ENCODE peak calls at places on chromosomes 5 and 9, in nine cellular contexts. One of them, this sample, is unnamed.

GRCh38 chr5:31894131-31894530 is 255.2 kb downstream of the PDZD2 start:
- DNase-seq in chondrocyte: no peak
- DNase-seq in astrocyte of the spinal cord: no peak
- DNase-seq in psoas muscle: peak; percentile 53
- DNase-seq in PC-9: no peak
- DNase-seq in left ventricle myocardium inferior: no peak
- DNase-seq in foreskin fibroblast: no peak
- DNase-seq in cardiac fibroblast: no peak
- DNase-seq in nephron progenitor cell: peak; percentile 17
- DNase-seq in this sample: no peak

GRCh38 chr5:133977161-133977787 is 8.8 kb upstream of the C5orf15 start:
- DNase-seq in cardiac fibroblast: no peak
- DNase-seq in PC-9: no peak
- DNase-seq in left ventricle myocardium inferior: no peak
- DNase-seq in chondrocyte: no peak
- DNase-seq in astrocyte of the spinal cord: no peak
- DNase-seq in foreskin fibroblast: no peak
- DNase-seq in psoas muscle: no peak
- DNase-seq in nephron progenitor cell: no peak
- DNase-seq in this sample: no peak

GRCh38 chr5:125181955-125182354 is 435.5 kb upstream of the ZNF608 start:
- DNase-seq in foreskin fibroblast: no peak
- DNase-seq in psoas muscle: no peak
- DNase-seq in cardiac fibroblast: no peak
- DNase-seq in astrocyte of the spinal cord: no peak
- DNase-seq in left ventricle myocardium inferior: no peak
- DNase-seq in chondrocyte: no peak
- DNase-seq in nephron progenitor cell: no peak
- DNase-seq in PC-9: no peak
- DNase-seq in this sample: no peak

GRCh38 chr5:155546075-155546474 is 532.5 kb downstream of the KIF4B start:
- DNase-seq in psoas muscle: no peak
- DNase-seq in left ventricle myocardium inferior: no peak
- DNase-seq in nephron progenitor cell: no peak
- DNase-seq in cardiac fibroblast: no peak
- DNase-seq in astrocyte of the spinal cord: no peak
- DNase-seq in foreskin fibroblast: no peak
- DNase-seq in PC-9: no peak
- DNase-seq in chondrocyte: no peak
- DNase-seq in this sample: no peak

GRCh38 chr5:80194470-80194869 is 61.4 kb downstream of the SERINC5 start:
- DNase-seq in psoas muscle: no peak
- DNase-seq in left ventricle myocardium inferior: no peak
- DNase-seq in nephron progenitor cell: no peak
- DNase-seq in cardiac fibroblast: no peak
- DNase-seq in chondrocyte: no peak
- DNase-seq in PC-9: no peak
- DNase-seq in astrocyte of the spinal cord: no peak
- DNase-seq in foreskin fibroblast: no peak
- DNase-seq in this sample: no peak

GRCh38 chr5:130289132-130290088 is 385.1 kb downstream of the CHSY3 start:
- DNase-seq in astrocyte of the spinal cord: peak; percentile 36
- DNase-seq in psoas muscle: no peak
- DNase-seq in cardiac fibroblast: peak; percentile 46
- DNase-seq in nephron progenitor cell: no peak
- DNase-seq in chondrocyte: no peak
- DNase-seq in left ventricle myocardium inferior: no peak
- DNase-seq in PC-9: no peak
- DNase-seq in foreskin fibroblast: no peak
- DNase-seq in this sample: no peak

GRCh38 chr9:89428901-89429890 is 68.7 kb downstream of the SEMA4D start:
- DNase-seq in PC-9: no peak
- DNase-seq in chondrocyte: peak; percentile 75
- DNase-seq in left ventricle myocardium inferior: no peak
- DNase-seq in cardiac fibroblast: no peak
- DNase-seq in nephron progenitor cell: no peak
- DNase-seq in astrocyte of the spinal cord: no peak
- DNase-seq in psoas muscle: peak; percentile 36
- DNase-seq in foreskin fibroblast: no peak
- DNase-seq in this sample: no peak

GRCh38 chr9:69157751-69158466 is 16.2 kb upstream of the TJP2 start:
- DNase-seq in psoas muscle: no peak
- DNase-seq in PC-9: peak; percentile 33
- DNase-seq in chondrocyte: no peak
- DNase-seq in left ventricle myocardium inferior: no peak
- DNase-seq in astrocyte of the spinal cord: peak; percentile 54
- DNase-seq in foreskin fibroblast: peak; percentile 50
- DNase-seq in nephron progenitor cell: no peak
- DNase-seq in cardiac fibroblast: peak; percentile 70
- DNase-seq in this sample: no peak

GRCh38 chr9:128828719-128829452 is 708 bp downstream of the SPOUT1 start:
- DNase-seq in left ventricle myocardium inferior: no peak
- DNase-seq in astrocyte of the spinal cord: no peak
- DNase-seq in PC-9: no peak
- DNase-seq in cardiac fibroblast: no peak
- DNase-seq in psoas muscle: no peak
- DNase-seq in foreskin fibroblast: no peak
- DNase-seq in chondrocyte: no peak
- DNase-seq in nephron progenitor cell: no peak
- DNase-seq in this sample: no peak

GRCh38 chr5:131979816-131980215 is 31.6 kb downstream of the ACSL6 start:
- DNase-seq in foreskin fibroblast: no peak
- DNase-seq in astrocyte of the spinal cord: no peak
- DNase-seq in chondrocyte: no peak
- DNase-seq in cardiac fibroblast: no peak
- DNase-seq in psoas muscle: no peak
- DNase-seq in PC-9: no peak
- DNase-seq in left ventricle myocardium inferior: no peak
- DNase-seq in nephron progenitor cell: no peak
- DNase-seq in this sample: no peak

GRCh38 chr5:179178016-179178575 is 117.9 kb downstream of the ZNF354C start:
- DNase-seq in chondrocyte: peak; percentile 46
- DNase-seq in left ventricle myocardium inferior: no peak
- DNase-seq in psoas muscle: no peak
- DNase-seq in cardiac fibroblast: no peak
- DNase-seq in foreskin fibroblast: no peak
- DNase-seq in PC-9: no peak
- DNase-seq in astrocyte of the spinal cord: no peak
- DNase-seq in nephron progenitor cell: no peak
- DNase-seq in this sample: no peak

GRCh38 chr5:110038297-110038997 is 348.7 kb downstream of the MAN2A1 start:
- DNase-seq in left ventricle myocardium inferior: no peak
- DNase-seq in astrocyte of the spinal cord: peak; percentile 65
- DNase-seq in foreskin fibroblast: no peak
- DNase-seq in PC-9: no peak
- DNase-seq in cardiac fibroblast: peak; percentile 26
- DNase-seq in nephron progenitor cell: no peak
- DNase-seq in chondrocyte: no peak
- DNase-seq in psoas muscle: no peak
- DNase-seq in this sample: no peak

GRCh38 chr9:34578241-34579096 is 11.1 kb downstream of the CNTFR start:
- DNase-seq in astrocyte of the spinal cord: peak; percentile 31
- DNase-seq in left ventricle myocardium inferior: no peak
- DNase-seq in chondrocyte: no peak
- DNase-seq in foreskin fibroblast: peak; percentile 44
- DNase-seq in PC-9: no peak
- DNase-seq in nephron progenitor cell: peak; percentile 72
- DNase-seq in cardiac fibroblast: peak; percentile 46
- DNase-seq in psoas muscle: no peak
- DNase-seq in this sample: no peak

GRCh38 chr9:34577635-34578240 is 11.8 kb downstream of the CNTFR start:
- DNase-seq in astrocyte of the spinal cord: no peak
- DNase-seq in left ventricle myocardium inferior: no peak
- DNase-seq in foreskin fibroblast: no peak
- DNase-seq in PC-9: no peak
- DNase-seq in nephron progenitor cell: peak; percentile 76
- DNase-seq in chondrocyte: no peak
- DNase-seq in psoas muscle: no peak
- DNase-seq in cardiac fibroblast: no peak
- DNase-seq in this sample: no peak

GRCh38 chr9:34576943-34577634 is 12.4 kb downstream of the CNTFR start:
- DNase-seq in nephron progenitor cell: peak; percentile 83
- DNase-seq in foreskin fibroblast: no peak
- DNase-seq in psoas muscle: no peak
- DNase-seq in PC-9: no peak
- DNase-seq in cardiac fibroblast: no peak
- DNase-seq in astrocyte of the spinal cord: no peak
- DNase-seq in left ventricle myocardium inferior: no peak
- DNase-seq in chondrocyte: peak; percentile 75
- DNase-seq in this sample: no peak

GRCh38 chr9:34575775-34576592 is 13.5 kb downstream of the CNTFR start:
- DNase-seq in PC-9: no peak
- DNase-seq in foreskin fibroblast: no peak
- DNase-seq in psoas muscle: no peak
- DNase-seq in left ventricle myocardium inferior: no peak
- DNase-seq in chondrocyte: no peak
- DNase-seq in astrocyte of the spinal cord: no peak
- DNase-seq in cardiac fibroblast: no peak
- DNase-seq in nephron progenitor cell: no peak
- DNase-seq in this sample: no peak

GRCh38 chr9:34576593-34576935 is 13.0 kb downstream of the CNTFR start:
- DNase-seq in psoas muscle: no peak
- DNase-seq in astrocyte of the spinal cord: no peak
- DNase-seq in cardiac fibroblast: no peak
- DNase-seq in nephron progenitor cell: no peak
- DNase-seq in chondrocyte: no peak
- DNase-seq in PC-9: no peak
- DNase-seq in foreskin fibroblast: no peak
- DNase-seq in left ventricle myocardium inferior: no peak
- DNase-seq in this sample: no peak
- TF ChIP-seq CTCF in psoas muscle: no peak
- TF ChIP-seq CTCF in astrocyte of the spinal cord: no peak
- TF ChIP-seq CTCF in cardiac fibroblast: no peak
- TF ChIP-seq CTCF in nephron progenitor cell: no peak
- TF ChIP-seq CTCF in chondrocyte: no peak
- TF ChIP-seq CTCF in PC-9: no peak
- TF ChIP-seq CTCF in foreskin fibroblast: no peak
- TF ChIP-seq CTCF in left ventricle myocardium inferior: no peak
- TF ChIP-seq CTCF in this sample: no peak

DNA sequence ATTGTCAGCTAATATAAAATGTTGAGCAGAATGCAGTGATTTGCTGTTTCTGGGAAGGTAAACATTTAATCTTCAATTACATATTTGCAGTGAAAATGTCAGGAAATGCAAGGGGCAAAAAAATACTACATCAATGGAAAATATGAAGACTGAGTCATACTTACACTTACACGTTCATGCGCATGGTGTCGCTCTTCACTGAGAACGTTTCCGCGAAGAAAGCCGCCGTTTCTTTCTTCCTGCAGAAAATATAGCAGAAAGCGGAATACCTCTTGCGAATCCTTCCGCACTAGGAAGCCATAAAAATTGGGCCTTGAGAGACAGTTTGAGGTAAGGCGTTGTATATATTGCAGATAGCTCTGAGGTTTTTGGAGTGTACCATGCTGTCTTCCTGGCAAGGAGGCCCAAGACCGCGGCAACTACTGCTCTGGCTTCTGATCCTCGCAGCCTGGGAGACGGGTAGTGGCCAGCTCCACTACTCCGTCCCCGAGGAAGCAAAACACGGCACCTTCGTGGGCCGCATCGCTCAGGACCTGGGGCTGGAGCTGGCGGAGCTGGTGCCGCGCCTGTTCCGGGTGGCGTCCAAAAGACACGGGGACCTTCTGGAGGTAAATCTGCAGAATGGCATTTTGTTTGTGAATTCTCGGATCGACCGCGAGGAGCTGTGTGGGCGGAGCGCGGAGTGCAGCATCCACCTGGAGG is at the start of gene PCDHA13:
- DNase-seq in left ventricle myocardium inferior: no peak
- DNase-seq in foreskin fibroblast: no peak
- DNase-seq in astrocyte of the spinal cord: no peak
- DNase-seq in cardiac fibroblast: peak; percentile 42
- DNase-seq in nephron progenitor cell: no peak
- DNase-seq in psoas muscle: no peak
- DNase-seq in chondrocyte: no peak
- DNase-seq in PC-9: no peak
- DNase-seq in this sample: no peak
- TF ChIP-seq CTCF in left ventricle myocardium inferior: peak; percentile 22
- TF ChIP-seq CTCF in foreskin fibroblast: no peak
- TF ChIP-seq CTCF in astrocyte of the spinal cord: no peak
- TF ChIP-seq CTCF in cardiac fibroblast: no peak
- TF ChIP-seq CTCF in nephron progenitor cell: no peak
- TF ChIP-seq CTCF in psoas muscle: no peak
- TF ChIP-seq CTCF in chondrocyte: no peak
- TF ChIP-seq CTCF in PC-9: no peak
- TF ChIP-seq CTCF in this sample: no peak

DNA sequence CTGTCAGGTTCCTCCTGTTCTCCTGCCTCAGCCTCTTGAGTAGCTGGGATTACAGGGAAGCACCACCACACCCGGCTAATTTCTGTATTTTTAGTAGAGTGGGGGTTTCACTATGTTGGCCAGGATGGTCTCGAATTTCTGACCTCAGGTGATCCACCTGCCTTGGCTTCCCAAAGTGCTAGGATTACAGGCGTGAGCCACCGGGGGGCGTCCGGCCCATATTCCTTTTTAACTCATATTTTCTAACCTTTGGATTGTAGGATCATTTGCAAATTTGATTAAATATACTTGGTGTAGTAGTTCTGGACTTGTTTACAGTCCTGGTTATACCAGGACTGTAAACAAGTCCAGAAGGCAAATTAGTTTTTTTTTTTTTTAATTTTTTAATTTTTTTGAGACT is 4.3 kb downstream of the TCERG1 start:
- DNase-seq in chondrocyte: no peak
- DNase-seq in left ventricle myocardium inferior: no peak
- DNase-seq in cardiac fibroblast: no peak
- DNase-seq in foreskin fibroblast: no peak
- DNase-seq in astrocyte of the spinal cord: no peak
- DNase-seq in psoas muscle: no peak
- DNase-seq in PC-9: no peak
- DNase-seq in nephron progenitor cell: no peak
- DNase-seq in this sample: no peak
- TF ChIP-seq CTCF in chondrocyte: peak; percentile 49
- TF ChIP-seq CTCF in left ventricle myocardium inferior: no peak
- TF ChIP-seq CTCF in cardiac fibroblast: no peak
- TF ChIP-seq CTCF in foreskin fibroblast: no peak
- TF ChIP-seq CTCF in astrocyte of the spinal cord: peak; percentile 26
- TF ChIP-seq CTCF in psoas muscle: no peak
- TF ChIP-seq CTCF in PC-9: peak; percentile 45
- TF ChIP-seq CTCF in nephron progenitor cell: no peak
- TF ChIP-seq CTCF in this sample: no peak

DNA sequence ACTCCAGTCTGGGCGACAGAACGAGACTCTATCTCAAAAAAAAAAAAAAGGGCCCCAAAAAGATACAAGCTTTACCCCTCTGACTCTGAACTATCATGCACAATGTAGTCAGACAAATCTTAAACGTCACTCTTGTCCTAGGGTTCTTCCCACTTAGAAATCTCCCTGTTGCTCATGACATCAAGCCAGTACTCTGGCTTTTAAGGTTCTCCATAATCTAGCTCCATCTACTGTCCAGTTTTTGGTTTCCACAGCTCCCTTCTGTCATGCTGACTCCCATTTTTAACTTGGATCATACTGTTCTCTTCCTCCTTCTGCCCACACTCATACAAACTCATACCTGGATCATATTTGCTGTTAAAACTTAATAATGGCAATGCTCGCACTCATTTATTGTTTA is 156.7 kb upstream of the TLX3 start:
- DNase-seq in chondrocyte: no peak
- DNase-seq in cardiac fibroblast: peak; percentile 59
- DNase-seq in astrocyte of the spinal cord: peak; percentile 20
- DNase-seq in left ventricle myocardium inferior: no peak
- DNase-seq in foreskin fibroblast: peak; percentile 14
- DNase-seq in nephron progenitor cell: no peak
- DNase-seq in PC-9: no peak
- DNase-seq in psoas muscle: no peak
- DNase-seq in this sample: no peak
- TF ChIP-seq CTCF in chondrocyte: peak; percentile 71
- TF ChIP-seq CTCF in cardiac fibroblast: peak; percentile 25
- TF ChIP-seq CTCF in astrocyte of the spinal cord: peak; percentile 39
- TF ChIP-seq CTCF in left ventricle myocardium inferior: no peak
- TF ChIP-seq CTCF in foreskin fibroblast: peak; percentile 44
- TF ChIP-seq CTCF in nephron progenitor cell: no peak
- TF ChIP-seq CTCF in PC-9: no peak
- TF ChIP-seq CTCF in psoas muscle: no peak
- TF ChIP-seq CTCF in this sample: peak; percentile 30

This sample was measured in AG04449.